ENCODE peak calls at places on chromosomes 12 and 14, in six cellular contexts. C is H9; J is CD4-positive, alpha-beta memory T cell; Z is heart right ventricle; Q is left lung; Y is esophagus squamous epithelium. P is an unnamed sample.

GRCh38 chr14:69358233-69358963 is 39.7 kb downstream of the ERH start:
- DNase-seq in C (no peak), J (no peak), Z (no peak), Q (no peak), Y (no peak), P (no peak)

GRCh38 chr14:68871392-68871791 is 78.5 kb upstream of the ZFP36L1 start:
- DNase-seq in C (no peak), J (no peak), Z (no peak), Q (no peak), Y (no peak), P (no peak)

GRCh38 chr12:53102883-53103807 is at the start of gene SOAT2:
- DNase-seq in C (no peak), J (peak; percentile 48), Z (no peak), Q (no peak), Y (no peak), P (no peak)

GRCh38 chr14:56979961-56980360 is 169.7 kb upstream of the OTX2 start:
- DNase-seq in C (no peak), J (no peak), Z (no peak), Q (no peak), Y (no peak), P (no peak)

GRCh38 chr14:75174066-75174465 is 2.3 kb downstream of the TMED10 start:
- DNase-seq in C (no peak), J (no peak), Z (no peak), Q (no peak), Y (no peak), P (no peak)

GRCh38 chr14:98754343-98755025 is 517.5 kb downstream of the BCL11B start:
- DNase-seq in C (no peak), J (no peak), Z (no peak), Q (no peak), Y (no peak), P (no peak)

GRCh38 chr14:23538785-23539184 is 12.8 kb downstream of the ZFHX2 start:
- DNase-seq in C (peak; percentile 68), J (no peak), Z (peak; percentile 36), Q (no peak), Y (no peak), P (no peak)

GRCh38 chr14:104865631-104866441 is 768 bp downstream of the CEP170B start:
- DNase-seq in C (peak; percentile 64), J (no peak), Z (peak; percentile 71), Q (peak; percentile 76), Y (no peak), P (peak; percentile 75)

GRCh38 chr14:23537351-23538048 is 14.1 kb downstream of the ZFHX2 start:
- DNase-seq in C (peak; percentile 95), J (no peak), Z (no peak), Q (no peak), Y (no peak), P (no peak)

GRCh38 chr12:67813509-67813908 is 165.0 kb downstream of the DYRK2 start:
- DNase-seq in C (no peak), J (no peak), Z (no peak), Q (no peak), Y (no peak), P (no peak)

GRCh38 chr12:108839890-108840230 is 17.5 kb downstream of the SSH1 start:
- DNase-seq in C (no peak), J (no peak), Z (no peak), Q (no peak), Y (no peak), P (no peak)

GRCh38 chr14:50797250-50798047 is 33.5 kb downstream of the NIN start:
- DNase-seq in C (no peak), J (no peak), Z (no peak), Q (no peak), Y (no peak), P (no peak)

DNA sequence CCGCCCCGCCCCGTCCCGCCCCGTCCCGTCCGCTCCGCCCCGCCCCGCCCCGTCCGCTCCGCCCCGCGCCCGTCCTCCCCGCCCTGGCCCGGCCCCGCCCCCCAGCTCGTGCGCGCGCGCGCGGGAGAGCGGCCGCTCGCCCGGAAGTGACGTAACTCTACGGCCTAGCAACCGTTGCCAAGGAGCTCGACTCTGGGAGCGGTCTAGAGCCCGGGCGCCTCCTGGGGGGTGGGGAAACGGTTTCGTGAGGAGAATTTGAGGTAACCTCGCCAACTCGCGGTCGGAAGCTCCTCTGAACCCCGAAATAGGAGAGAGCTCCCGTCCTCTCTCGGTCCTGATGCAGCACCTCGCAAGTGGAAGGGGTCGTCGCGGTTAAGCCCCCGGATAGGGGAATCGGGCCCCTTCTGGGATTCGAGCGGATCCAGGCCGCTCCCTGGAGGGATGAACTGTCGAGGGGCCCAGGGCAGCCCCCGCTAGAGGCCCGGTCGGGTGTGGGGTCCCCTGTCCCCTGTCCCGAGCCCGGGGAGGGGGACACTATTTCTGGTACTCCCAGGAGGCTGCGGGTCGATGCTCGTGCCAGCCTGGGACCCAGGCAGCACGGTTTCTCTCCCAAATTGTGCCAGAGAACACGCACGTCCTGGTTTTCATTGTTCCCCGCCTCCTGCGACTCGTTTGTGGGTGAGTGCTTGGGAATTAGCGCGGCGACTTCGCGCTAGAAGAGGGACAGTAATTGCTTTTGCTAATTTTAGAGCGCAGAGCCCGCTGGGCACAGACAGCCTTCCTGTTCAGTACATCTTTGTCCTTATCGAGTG is at the start of gene IFT81:
- DNase-seq in C (peak; percentile 95), J (peak; percentile 93), Z (peak; percentile 95), Q (peak; percentile 96), Y (peak; percentile 65), P (peak; percentile 98)
- H3K27ac ChIP-seq in C (no peak within 1 kb of the TSS), J (peak within 1 kb of the TSS; percentile 72), Z (peak within 1 kb of the TSS; percentile 68), Q (peak within 1 kb of the TSS; percentile 90), Y (peak within 1 kb of the TSS; percentile 84), P (peak within 1 kb of the TSS; percentile 93)

GRCh38 chr12:78156751-78157150 is 326.1 kb downstream of the NAV3 start:
- DNase-seq in C (no peak), J (no peak), Z (no peak), Q (no peak), Y (no peak), P (no peak)
- H3K27me3 ChIP-seq in C (no peaks in the 10 kb centered on the region), J (no peaks in the 10 kb centered on the region), Z (no peaks in the 10 kb centered on the region), Q (no peaks in the 10 kb centered on the region), Y (no peaks in the 10 kb centered on the region), P (no peaks in the 10 kb centered on the region)

DNA sequence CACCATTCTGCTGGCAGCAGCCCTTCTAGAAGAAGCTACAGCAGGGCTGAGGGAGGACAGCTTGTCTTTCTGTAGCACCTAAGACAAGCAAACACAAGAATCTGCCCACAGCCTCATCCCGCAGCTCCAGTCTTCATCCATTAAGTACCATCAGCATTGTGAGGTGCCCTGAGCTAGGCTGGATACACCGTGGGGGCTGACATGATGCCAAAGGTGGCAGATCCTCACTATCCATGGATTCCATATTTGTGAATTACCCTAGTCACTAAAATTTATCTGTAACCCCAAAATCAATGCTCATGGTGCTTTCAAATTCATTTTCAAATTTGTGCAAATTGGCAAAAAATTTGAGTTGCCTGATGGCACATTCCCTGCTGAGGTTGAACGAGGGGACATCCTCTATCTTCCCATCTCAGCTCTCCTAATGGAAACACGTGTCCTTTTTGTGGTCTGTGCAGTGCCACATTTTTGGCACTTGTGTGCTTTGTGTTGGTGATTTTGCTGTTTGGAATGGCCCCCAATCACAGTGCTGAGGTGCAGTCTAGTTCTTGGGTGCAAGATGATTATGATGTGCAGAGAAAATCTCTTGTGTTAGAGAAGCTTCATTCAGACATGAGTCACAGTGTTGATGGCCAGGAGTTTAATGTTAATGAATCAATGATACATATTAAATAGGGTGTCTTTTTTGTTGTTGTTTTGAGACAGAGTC is 7.0 kb downstream of the PITPNM2 start:
- DNase-seq in C (no peak), J (no peak), Z (no peak), Q (no peak), Y (no peak), P (no peak)
- H3K27ac ChIP-seq in C (no peak overlapping the region), J (no peak overlapping the region), Z (no peak overlapping the region), Q (peak overlapping the region; percentile 76), Y (peak overlapping the region; percentile 15), P (peak overlapping the region; percentile 79)

DNA sequence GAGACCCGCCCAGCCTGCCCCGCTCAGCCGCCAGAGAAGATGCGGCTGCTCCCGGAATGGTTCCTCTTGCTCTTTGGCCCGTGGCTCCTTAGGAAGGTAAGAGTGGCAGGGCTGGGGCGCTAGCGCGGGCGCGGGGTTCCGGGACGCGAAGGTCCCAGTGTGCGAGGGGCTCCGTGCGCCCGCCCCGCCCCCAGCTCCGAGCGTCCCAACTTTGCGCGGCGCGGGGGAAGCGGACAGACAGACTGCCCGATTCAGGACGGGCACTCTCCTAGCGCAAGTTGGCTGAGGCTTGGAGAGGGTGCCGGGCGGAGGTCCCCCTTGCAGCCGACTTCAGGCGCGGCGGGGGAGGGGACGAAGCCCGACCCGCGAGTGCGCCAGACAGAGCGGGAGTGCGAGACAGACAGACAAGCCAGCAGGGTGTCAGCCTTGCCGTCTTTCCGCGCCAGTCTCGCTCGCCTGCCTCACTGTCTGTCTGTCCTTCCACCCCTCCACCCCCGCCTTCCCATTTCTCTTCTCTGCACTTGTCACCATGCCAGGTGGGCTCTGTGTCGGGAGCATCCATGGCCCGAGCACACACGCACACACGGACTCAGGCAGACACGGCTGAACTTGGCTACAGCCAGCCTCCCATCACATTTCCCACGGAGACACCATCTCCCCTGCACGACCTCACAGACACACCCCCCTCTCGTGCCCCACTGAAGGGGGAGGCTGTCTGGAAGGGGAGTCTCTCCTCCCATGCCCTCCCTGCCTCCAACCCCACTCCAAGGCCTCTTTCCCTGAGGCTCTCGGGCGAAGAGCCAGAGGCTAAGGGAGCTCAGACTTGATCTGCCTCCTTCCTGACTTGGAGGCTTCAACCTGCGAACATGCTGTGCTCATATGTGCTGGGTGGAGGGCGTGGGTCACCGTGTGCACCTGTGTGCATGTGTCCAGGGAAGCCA is 607 bp downstream of the NXPH4 start:
- DNase-seq in C (no peak), J (no peak), Z (no peak), Q (no peak), Y (no peak), P (no peak)
- H3K27me3 ChIP-seq in C (peaks cover 64% of the 10 kb centered on the region), J (peaks cover 71% of the 10 kb centered on the region), Z (peaks cover 69% of the 10 kb centered on the region), Q (peaks cover 88% of the 10 kb centered on the region), Y (no peaks in the 10 kb centered on the region), P (peaks cover 9% of the 10 kb centered on the region)

GRCh38 chr12:6532051-6532926 is 2.0 kb upstream of the GAPDH start:
- DNase-seq in C (peak; percentile 90), J (peak; percentile 80), Z (no peak), Q (peak; percentile 87), Y (no peak), P (peak; percentile 71)
- H3K27ac ChIP-seq in C (peak overlapping the region; percentile 14), J (peak overlapping the region; percentile 86), Z (peak overlapping the region; percentile 93), Q (peak overlapping the region; percentile 99), Y (peak overlapping the region; percentile 97), P (peak overlapping the region; percentile 90)

GRCh38 chr12:57470970-57471656 is 8.6 kb downstream of the ARHGAP9 start:
- DNase-seq in C (no peak), J (no peak), Z (no peak), Q (no peak), Y (no peak), P (no peak)
- H3K27me3 ChIP-seq in C (peaks cover 29% of the 10 kb centered on the region), J (no peaks in the 10 kb centered on the region), Z (peaks cover 62% of the 10 kb centered on the region), Q (peaks cover 53% of the 10 kb centered on the region), Y (peaks cover 2% of the 10 kb centered on the region), P (peaks cover 10% of the 10 kb centered on the region)

DNA sequence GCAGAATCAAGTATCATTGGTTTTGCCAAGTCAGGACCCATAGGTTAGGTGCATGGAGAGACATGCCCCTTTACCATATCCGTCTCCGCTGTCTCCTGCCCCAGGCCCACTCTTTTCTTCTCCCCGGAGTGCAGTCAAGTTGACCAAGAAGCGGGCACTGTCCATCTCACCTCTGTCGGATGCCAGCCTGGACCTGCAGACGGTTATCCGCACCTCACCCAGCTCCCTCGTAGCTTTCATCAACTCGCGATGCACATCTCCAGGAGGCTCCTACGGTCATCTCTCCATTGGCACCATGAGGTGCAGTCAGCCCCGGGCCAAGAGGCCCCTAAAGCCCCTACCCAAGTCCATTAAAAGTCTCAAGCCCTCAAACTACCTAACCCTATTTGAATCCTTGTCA is 5.0 kb downstream of the GLI1 start:
- DNase-seq in C (peak; percentile 25), J (no peak), Z (no peak), Q (no peak), Y (no peak), P (no peak)
- H3K27ac ChIP-seq in C (no peak overlapping the region), J (no peak overlapping the region), Z (no peak overlapping the region), Q (no peak overlapping the region), Y (no peak overlapping the region), P (no peak overlapping the region)

P was measured in heart left ventricle.